ENCODE peak calls at places on chromosomes 13 and 19, in nine cellular contexts. B is adrenal gland, N is MCF 10A, S is colonic mucosa, Y is heart right ventricle, G is WERI-Rb-1, J is PC-9, A is GM10248, K is AG04450. R is an unnamed sample.

GRCh38 chr13:21402586-21403307 is 56.4 kb downstream of the ZDHHC20 start:
- DNase-seq in B (no peak), N (peak; percentile 22), S (no peak), Y (no peak), G (no peak), J (peak; percentile 55), A (no peak), K (no peak), R (no peak)

GRCh38 chr19:39157275-39157996 is 31.9 kb downstream of the PAK4 start:
- DNase-seq in B (no peak), N (no peak), S (no peak), Y (no peak), G (no peak), J (no peak), A (no peak), K (no peak), R (no peak)

GRCh38 chr19:328025-328505 is 16.5 kb downstream of the MIER2 start:
- DNase-seq in B (no peak), N (no peak), S (no peak), Y (no peak), G (no peak), J (no peak), A (no peak), K (no peak), R (no peak)

GRCh38 chr13:88919970-88920628 is 1248.9 kb downstream of the SLITRK5 start:
- DNase-seq in B (no peak), N (no peak), S (no peak), Y (no peak), G (no peak), J (no peak), A (no peak), K (no peak), R (no peak)

GRCh38 chr19:8640402-8641004 is 10.1 kb downstream of the NFILZ start:
- DNase-seq in B (peak; percentile 47), N (peak; percentile 9), S (no peak), Y (no peak), G (no peak), J (no peak), A (no peak), K (no peak), R (peak; percentile 22)

GRCh38 chr13:50627111-50627510 is 216.4 kb downstream of the DLEU7 start:
- DNase-seq in B (no peak), N (peak; percentile 30), S (no peak), Y (no peak), G (no peak), J (no peak), A (no peak), K (no peak), R (no peak)

GRCh38 chr13:37769078-37769477 is 100.5 kb downstream of the TRPC4 start:
- DNase-seq in B (no peak), N (peak; percentile 23), S (no peak), Y (no peak), G (no peak), J (no peak), A (no peak), K (no peak), R (no peak)

GRCh38 chr13:75704942-75705320 is 68.8 kb downstream of the LMO7 start:
- DNase-seq in B (no peak), N (peak; percentile 69), S (peak; percentile 81), Y (no peak), G (no peak), J (peak; percentile 95), A (no peak), K (no peak), R (peak; percentile 63)

GRCh38 chr13:83498486-83499190 is 383.6 kb downstream of the SLITRK1 start:
- DNase-seq in B (no peak), N (peak; percentile 70), S (no peak), Y (no peak), G (no peak), J (peak; percentile 60), A (no peak), K (no peak), R (no peak)

GRCh38 chr13:106276876-106277275 is 258.6 kb downstream of the EFNB2 start:
- DNase-seq in B (no peak), N (no peak), S (no peak), Y (no peak), G (no peak), J (peak; percentile 85), A (no peak), K (no peak), R (no peak)

GRCh38 chr19:30046522-30046921 is 104.5 kb downstream of the URI1 start:
- DNase-seq in B (no peak), N (no peak), S (no peak), Y (no peak), G (no peak), J (no peak), A (no peak), K (no peak), R (no peak)
- TF ChIP-seq CTCF in B (no peak), N (peak; percentile 23), S (no peak), Y (peak; percentile 34), G (peak; percentile 53), J (peak; percentile 49), A (peak; percentile 50), K (peak; percentile 44), R (peak; percentile 40)

GRCh38 chr13:46666727-46667456 is 113.9 kb downstream of the LRCH1 start:
- DNase-seq in B (no peak), N (no peak), S (no peak), Y (peak; percentile 47), G (no peak), J (no peak), A (no peak), K (no peak), R (no peak)
- TF ChIP-seq CTCF in B (no peak), N (no peak), S (no peak), Y (no peak), G (peak; percentile 8), J (no peak), A (no peak), K (no peak), R (no peak)

DNA sequence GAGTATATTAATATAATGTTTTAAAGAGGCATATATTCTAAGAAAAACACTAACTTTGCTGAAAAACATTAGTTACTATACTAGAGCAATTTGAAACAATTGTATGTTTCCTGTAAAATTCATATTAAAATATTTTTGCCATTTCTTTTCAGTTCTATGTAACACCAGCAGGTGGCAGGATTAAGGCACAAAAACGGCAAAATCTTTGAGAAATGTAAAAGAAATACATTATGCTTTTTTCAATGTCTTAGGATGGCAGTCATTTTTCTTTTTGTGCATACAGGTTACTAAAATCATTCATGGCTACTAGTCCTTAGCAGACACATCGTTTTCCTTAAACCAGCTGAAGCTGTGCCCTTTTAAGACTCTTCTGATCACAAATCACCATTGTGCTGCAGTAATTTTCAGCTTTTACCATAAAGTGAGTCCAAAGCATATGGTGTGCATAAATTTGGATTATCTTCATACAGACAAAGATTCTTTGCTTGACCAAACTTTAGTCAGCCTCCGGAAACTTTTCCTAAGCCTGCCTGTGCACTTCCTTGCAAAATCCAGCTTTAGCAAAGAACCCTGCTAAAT is 800.7 kb upstream of the SLITRK5 start:
- DNase-seq in B (no peak), N (peak; percentile 45), S (no peak), Y (no peak), G (no peak), J (no peak), A (no peak), K (no peak), R (peak; percentile 0)
- TF ChIP-seq CTCF in B (peak; percentile 54), N (peak; percentile 58), S (peak; percentile 48), Y (peak; percentile 46), G (peak; percentile 22), J (peak; percentile 83), A (peak; percentile 39), K (peak; percentile 66), R (no peak)

GRCh38 chr19:6967962-6968361 is 53.3 kb downstream of the MBD3L2B start:
- DNase-seq in B (no peak), N (no peak), S (no peak), Y (no peak), G (no peak), J (no peak), A (no peak), K (no peak), R (no peak)

GRCh38 chr19:6958786-6959185 is 62.4 kb downstream of the MBD3L2B start:
- DNase-seq in B (no peak), N (no peak), S (no peak), Y (no peak), G (no peak), J (no peak), A (no peak), K (no peak), R (no peak)

GRCh38 chr19:6969490-6969889 is 51.7 kb downstream of the MBD3L2B start:
- DNase-seq in B (no peak), N (no peak), S (no peak), Y (no peak), G (no peak), J (no peak), A (no peak), K (no peak), R (no peak)

GRCh38 chr19:6963259-6963852 is 57.9 kb downstream of the MBD3L2B start:
- DNase-seq in B (no peak), N (no peak), S (no peak), Y (no peak), G (no peak), J (no peak), A (no peak), K (no peak), R (no peak)

GRCh38 chr19:6963937-6964336 is 57.3 kb downstream of the MBD3L2B start:
- DNase-seq in B (peak; percentile 21), N (peak; percentile 22), S (no peak), Y (no peak), G (peak; percentile 7), J (no peak), A (no peak), K (no peak), R (no peak)
- TF ChIP-seq CTCF in B (no peak), N (peak; percentile 57), S (peak; percentile 45), Y (no peak), G (peak; percentile 44), J (peak; percentile 58), A (peak; percentile 43), K (no peak), R (no peak)

DNA sequence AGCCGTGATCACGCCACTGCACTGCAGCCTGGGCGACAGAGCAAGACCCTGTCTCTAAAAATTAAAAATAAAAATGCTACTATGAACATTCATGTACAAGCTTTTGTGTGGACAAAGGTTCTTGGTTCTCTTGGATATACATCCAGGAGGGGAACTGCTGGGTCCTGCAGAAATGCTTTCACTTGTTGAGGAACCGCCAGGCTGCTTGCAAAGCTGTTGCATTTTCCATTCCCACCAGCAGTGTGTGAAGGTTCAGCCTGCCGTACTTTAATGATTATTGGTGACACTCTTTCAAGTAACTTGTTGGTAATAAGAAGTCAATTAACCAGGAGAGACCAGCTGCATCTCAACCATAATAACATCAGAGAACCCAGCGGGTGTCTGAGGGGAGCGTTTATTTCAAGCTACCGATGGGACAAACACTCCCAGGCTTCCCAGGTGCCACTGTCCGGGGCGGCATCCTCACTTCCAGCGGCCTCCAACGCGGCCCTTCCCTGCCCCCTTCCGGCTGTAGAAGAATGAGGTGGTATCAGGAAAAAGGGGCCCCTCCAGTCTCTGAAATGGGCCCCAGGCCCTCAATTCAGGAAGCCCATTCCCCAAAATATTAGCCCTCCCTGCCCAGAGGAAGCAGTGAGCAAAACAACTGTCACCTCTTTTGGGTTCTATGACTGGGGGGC is 15.2 kb upstream of the PPP1R12C start:
- DNase-seq in B (no peak), N (no peak), S (no peak), Y (no peak), G (no peak), J (no peak), A (peak; percentile 35), K (no peak), R (no peak)
- TF ChIP-seq CTCF in B (no peak), N (no peak), S (no peak), Y (peak; percentile 6), G (no peak), J (no peak), A (no peak), K (peak; percentile 25), R (no peak)

R was measured in Calu3.